ENCODE peak calls at places on chromosomes 13 and 19, in ten cellular contexts. I is heart right ventricle, A is HFF-Myc, P is fibroblast of lung, Z is AG10803, C is lower leg skin, H is PC-9, E is IMR-90, Y is fibroblast of mammary gland, R is right lobe of liver. M is an unnamed sample.

GRCh38 chr19:10421981-10422461 is 1.7 kb downstream of the PDE4A start:
- DNase-seq in I (no peak), A (no peak), P (no peak), Z (no peak), C (no peak), H (no peak), E (no peak), Y (no peak), R (no peak), M (no peak)

GRCh38 chr13:32216281-32216680 is 98.9 kb downstream of the ZAR1L start:
- DNase-seq in I (no peak), A (no peak), P (no peak), Z (no peak), C (no peak), H (no peak), E (no peak), Y (no peak), R (no peak), M (no peak)

GRCh38 chr19:5627395-5627904 is 4.6 kb downstream of the SAFB start:
- DNase-seq in I (peak; percentile 40), A (peak; percentile 40), P (peak; percentile 34), Z (peak; percentile 43), C (peak; percentile 66), H (no peak), E (peak; percentile 72), Y (peak; percentile 76), R (peak; percentile 55), M (peak; percentile 23)

GRCh38 chr13:88063741-88064140 is 392.6 kb downstream of the SLITRK5 start:
- DNase-seq in I (no peak), A (no peak), P (no peak), Z (no peak), C (no peak), H (no peak), E (no peak), Y (no peak), R (no peak), M (no peak)

GRCh38 chr19:6451583-6452222 is 7.9 kb downstream of the SLC25A23 start:
- DNase-seq in I (no peak), A (no peak), P (no peak), Z (no peak), C (no peak), H (no peak), E (no peak), Y (no peak), R (no peak), M (no peak)

GRCh38 chr13:113819341-113819730 is 44.5 kb downstream of the GAS6 start:
- DNase-seq in I (no peak), A (no peak), P (no peak), Z (no peak), C (no peak), H (no peak), E (no peak), Y (no peak), R (peak; percentile 18), M (no peak)

GRCh38 chr13:110683203-110683883 is 22.6 kb downstream of the CARS2 start:
- DNase-seq in I (no peak), A (no peak), P (peak; percentile 19), Z (peak; percentile 32), C (no peak), H (no peak), E (peak; percentile 15), Y (peak; percentile 36), R (no peak), M (no peak)

GRCh38 chr19:3386447-3387234 is 20.3 kb downstream of the NFIC start:
- DNase-seq in I (peak; percentile 66), A (no peak), P (no peak), Z (no peak), C (no peak), H (no peak), E (no peak), Y (no peak), R (no peak), M (no peak)

DNA sequence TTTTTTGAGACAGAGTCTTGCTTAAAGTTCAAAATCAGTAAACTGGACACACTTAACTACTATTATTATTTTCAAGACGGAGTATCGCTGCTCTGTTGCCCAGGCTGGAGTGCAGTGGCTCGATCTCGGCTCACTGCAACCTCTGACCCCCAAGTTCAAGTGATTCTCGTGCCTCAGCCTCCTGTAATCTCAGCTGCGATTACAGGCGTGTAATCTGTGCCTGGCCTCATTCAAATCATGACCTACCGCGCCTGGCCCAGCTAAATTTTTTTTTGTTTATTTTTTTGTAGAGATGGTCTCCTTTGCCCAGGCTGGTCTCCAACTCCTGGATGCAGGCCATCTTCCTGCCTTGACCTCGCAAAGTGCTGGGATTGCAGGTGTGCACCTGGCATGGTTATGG is 23.0 kb downstream of the ZNF101 start:
- DNase-seq in I (no peak), A (no peak), P (no peak), Z (no peak), C (no peak), H (no peak), E (no peak), Y (no peak), R (no peak), M (no peak)
- H3K4me3 ChIP-seq in I (no peak overlapping the region), A (no peak overlapping the region), P (no peak overlapping the region), Z (no peak overlapping the region), C (no peak overlapping the region), H (no peak overlapping the region), E (no peak overlapping the region), Y (no peak overlapping the region), R (no peak overlapping the region), M (no peak overlapping the region)

GRCh38 chr13:102401755-102402154 is at the start of gene FGF14:
- DNase-seq in I (no peak), A (no peak), P (peak; percentile 11), Z (no peak), C (no peak), H (no peak), E (no peak), Y (no peak), R (no peak), M (no peak)

GRCh38 chr13:102400619-102401125 is 1.2 kb downstream of the FGF14 start:
- DNase-seq in I (peak; percentile 27), A (no peak), P (peak; percentile 22), Z (no peak), C (no peak), H (no peak), E (no peak), Y (peak; percentile 42), R (peak; percentile 41), M (no peak)

GRCh38 chr13:102399791-102400618 is 1.8 kb downstream of the FGF14 start:
- DNase-seq in I (peak; percentile 23), A (no peak), P (peak; percentile 18), Z (peak; percentile 3), C (no peak), H (no peak), E (no peak), Y (peak; percentile 19), R (peak; percentile 38), M (no peak)

GRCh38 chr13:102401305-102401704 is 543 bp downstream of the FGF14 start:
- DNase-seq in I (no peak), A (no peak), P (peak; percentile 48), Z (peak; percentile 3), C (no peak), H (no peak), E (no peak), Y (peak; percentile 55), R (no peak), M (no peak)

GRCh38 chr13:102402292-102402691 is 444 bp upstream of the FGF14 start:
- DNase-seq in I (peak; percentile 11), A (no peak), P (peak; percentile 70), Z (no peak), C (no peak), H (no peak), E (peak; percentile 39), Y (peak; percentile 79), R (peak; percentile 28), M (peak; percentile 25)
- TF ChIP-seq CTCF in I (no peak), A (no peak), P (peak; percentile 46), Z (no peak), C (no peak), H (no peak), E (no peak), Y (peak; percentile 39), R (no peak), M (peak; percentile 24)

GRCh38 chr19:17420267-17420924 is 549 bp downstream of the MVB12A start:
- DNase-seq in I (peak; percentile 44), A (no peak), P (no peak), Z (no peak), C (peak; percentile 25), H (peak; percentile 48), E (no peak), Y (no peak), R (peak; percentile 65), M (no peak)

GRCh38 chr19:17421942-17422341 is 2.1 kb downstream of the MVB12A start:
- DNase-seq in I (no peak), A (no peak), P (no peak), Z (no peak), C (no peak), H (no peak), E (no peak), Y (no peak), R (no peak), M (no peak)

GRCh38 chr19:17419154-17419490 is 725 bp upstream of the MVB12A start:
- DNase-seq in I (no peak), A (no peak), P (no peak), Z (no peak), C (no peak), H (no peak), E (no peak), Y (no peak), R (no peak), M (no peak)

GRCh38 chr19:17418710-17419109 is 1.1 kb upstream of the MVB12A start:
- DNase-seq in I (no peak), A (no peak), P (no peak), Z (no peak), C (no peak), H (no peak), E (no peak), Y (no peak), R (no peak), M (no peak)

GRCh38 chr19:17419491-17420266 is at the start of gene MVB12A:
- DNase-seq in I (peak; percentile 97), A (peak; percentile 99), P (peak; percentile 99), Z (peak; percentile 99), C (peak; percentile 97), H (peak; percentile 96), E (peak; percentile 99), Y (peak; percentile 99), R (peak; percentile 98), M (peak; percentile 97)
- H3K4me3 ChIP-seq in I (peak within 1 kb of the TSS; percentile 60), A (peak within 1 kb of the TSS; percentile 79), P (peak within 1 kb of the TSS; percentile 88), Z (peak within 1 kb of the TSS; percentile 82), C (peak within 1 kb of the TSS; percentile 56), H (peak within 1 kb of the TSS; percentile 82), E (peak within 1 kb of the TSS; percentile 72), Y (peak within 1 kb of the TSS; percentile 78), R (peak within 1 kb of the TSS; percentile 72), M (peak within 1 kb of the TSS; percentile 73)

GRCh38 chr13:43784491-43784890 is 2.3 kb downstream of the ENOX1 start:
- DNase-seq in I (no peak), A (no peak), P (no peak), Z (peak; percentile 23), C (no peak), H (no peak), E (no peak), Y (peak; percentile 80), R (no peak), M (no peak)

GRCh38 chr13:43782686-43783085 is 4.1 kb downstream of the ENOX1 start:
- DNase-seq in I (no peak), A (no peak), P (no peak), Z (no peak), C (no peak), H (no peak), E (no peak), Y (peak; percentile 25), R (no peak), M (no peak)

GRCh38 chr13:43785681-43786471 is 896 bp downstream of the ENOX1 start:
- DNase-seq in I (peak; percentile 87), A (no peak), P (peak; percentile 77), Z (peak; percentile 69), C (peak; percentile 55), H (peak; percentile 54), E (peak; percentile 63), Y (peak; percentile 78), R (peak; percentile 50), M (no peak)

GRCh38 chr13:43785166-43785680 is 1.5 kb downstream of the ENOX1 start:
- DNase-seq in I (no peak), A (no peak), P (no peak), Z (no peak), C (no peak), H (no peak), E (peak; percentile 2), Y (no peak), R (no peak), M (no peak)

DNA sequence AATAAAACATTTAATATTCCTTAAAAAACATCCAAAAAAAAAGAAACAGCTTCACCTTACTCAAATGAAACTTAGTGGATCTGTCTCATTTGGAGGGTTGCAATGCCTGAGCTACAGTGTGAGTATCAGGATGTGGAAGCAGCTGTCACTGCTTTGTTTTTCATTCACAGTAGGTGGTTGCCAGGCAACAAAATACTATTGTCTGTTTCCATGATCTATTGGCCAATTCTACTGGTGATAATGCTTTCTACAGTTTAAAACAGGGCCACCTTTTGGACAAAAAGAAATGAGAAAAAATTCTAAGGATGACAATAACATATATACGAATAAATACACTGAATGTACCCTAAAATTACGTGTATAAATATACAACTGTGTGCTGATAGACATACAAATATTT is 3.0 kb downstream of the ENOX1 start:
- DNase-seq in I (no peak), A (no peak), P (peak; percentile 42), Z (peak; percentile 61), C (no peak), H (peak; percentile 8), E (peak; percentile 8), Y (peak; percentile 75), R (no peak), M (no peak)
- TF ChIP-seq CTCF in I (no peak), A (no peak), P (no peak), Z (no peak), C (no peak), H (no peak), E (no peak), Y (no peak), R (no peak), M (no peak)